ENCODE peak calls at places on chromosomes 4 and X, in eight cellular contexts. D is M059J, S is foreskin fibroblast, Y is ELF-1, F is Kasumi-1, P is caudate nucleus, M is type B pancreatic cell, H is mesendoderm. L is an unnamed sample.

GRCh38 chr4:53012738-53013137 is 150.6 kb downstream of the RASL11B start:
- DNase-seq in D (peak), S (peak), Y (no peak), F (peak), P (no peak), M (no peak), H (no peak), L (no peak)

GRCh38 chr4:185115827-185116232 is 27.2 kb upstream of the SLC25A4 start:
- DNase-seq in D (no peak), S (peak), Y (peak), F (no peak), P (no peak), M (no peak), H (peak), L (peak)

GRCh38 chr4:64508089-64508488 is 98.8 kb upstream of the TECRL start:
- DNase-seq in D (no peak), S (no peak), Y (no peak), F (no peak), P (no peak), M (no peak), H (no peak), L (no peak)

GRCh38 chrX:16712116-16712824 is at the start of gene CTPS2:
- DNase-seq in D (peak), S (peak), Y (peak), F (peak), P (no peak), M (peak), H (peak), L (peak)

GRCh38 chrX:55546956-55547355 is 57.3 kb upstream of the USP51 start:
- DNase-seq in D (peak), S (no peak), Y (no peak), F (no peak), P (no peak), M (no peak), H (no peak), L (no peak)

GRCh38 chr4:177455591-177455990 is 13.4 kb upstream of the AGA start:
- DNase-seq in D (no peak), S (no peak), Y (peak), F (no peak), P (no peak), M (no peak), H (peak), L (no peak)

GRCh38 chrX:45903781-45904201 is 641.4 kb downstream of the ZNF674 start:
- DNase-seq in D (peak), S (no peak), Y (peak), F (peak), P (no peak), M (no peak), H (peak), L (peak)

GRCh38 chr4:139770361-139770760 is 104.7 kb downstream of the MGST2 start:
- DNase-seq in D (no peak), S (no peak), Y (no peak), F (no peak), P (no peak), M (no peak), H (no peak), L (no peak)

GRCh38 chr4:77586953-77587383 is 18.7 kb upstream of the CXCL13 start:
- DNase-seq in D (no peak), S (no peak), Y (no peak), F (peak), P (no peak), M (no peak), H (no peak), L (no peak)

GRCh38 chr4:147543039-147543438 is 62.1 kb downstream of the EDNRA start:
- DNase-seq in D (peak), S (no peak), Y (no peak), F (no peak), P (no peak), M (no peak), H (no peak), L (peak)

GRCh38 chr4:123356914-123357313 is 39.7 kb upstream of the SPRY1 start:
- DNase-seq in D (no peak), S (no peak), Y (no peak), F (no peak), P (no peak), M (no peak), H (no peak), L (no peak)

GRCh38 chrX:133468081-133468480 is 52.8 kb upstream of the GPC4 start:
- DNase-seq in D (peak), S (no peak), Y (no peak), F (no peak), P (no peak), M (no peak), H (peak), L (peak)

GRCh38 chr4:36921474-36922220 is 322.9 kb upstream of the NWD2 start:
- DNase-seq in D (no peak), S (no peak), Y (no peak), F (no peak), P (no peak), M (no peak), H (no peak), L (no peak)

GRCh38 chr4:89586864-89587263 is 250.1 kb downstream of the SNCA start:
- DNase-seq in D (no peak), S (no peak), Y (no peak), F (peak), P (no peak), M (no peak), H (peak), L (peak)

GRCh38 chrX:1392376-1393130 is 640 bp upstream of the SLC25A6 start:
- DNase-seq in D (peak), S (peak), Y (no peak), F (no peak), P (no peak), M (peak), H (peak), L (no peak)

GRCh38 chr4:69095301-69095731 is 958 bp upstream of the UGT2B7 start:
- DNase-seq in D (no peak), S (no peak), Y (no peak), F (peak), P (no peak), M (no peak), H (no peak), L (peak)

GRCh38 chr4:114780205-114780604 is 181.6 kb downstream of the UGT8 start:
- DNase-seq in D (peak), S (peak), Y (peak), F (peak), P (no peak), M (no peak), H (peak), L (peak)

GRCh38 chrX:23341452-23341851 is 6.8 kb downstream of the PTCHD1 start:
- DNase-seq in D (peak), S (no peak), Y (peak), F (no peak), P (no peak), M (no peak), H (peak), L (peak)

GRCh38 chr4:74631338-74631737 is 163.0 kb downstream of the BTC start:
- DNase-seq in D (no peak), S (peak), Y (no peak), F (no peak), P (no peak), M (no peak), H (no peak), L (peak)

GRCh38 chr4:32790803-32791202 is 2070.6 kb downstream of the PCDH7 start:
- DNase-seq in D (no peak), S (no peak), Y (no peak), F (no peak), P (no peak), M (no peak), H (no peak), L (no peak)

GRCh38 chr4:109134921-109135320 is 167.5 kb downstream of the COL25A1 start:
- DNase-seq in D (no peak), S (no peak), Y (no peak), F (no peak), P (no peak), M (no peak), H (no peak), L (no peak)

GRCh38 chr4:70670332-70671014 is 4.2 kb upstream of the JCHAIN start:
- DNase-seq in D (peak), S (no peak), Y (no peak), F (no peak), P (no peak), M (no peak), H (no peak), L (peak)

GRCh38 chrX:151151668-151152267 is 24.6 kb upstream of the GPR50 start:
- DNase-seq in D (peak), S (peak), Y (peak), F (peak), P (no peak), M (no peak), H (peak), L (peak)

GRCh38 chr4:158147151-158147550 is 25.7 kb downstream of the GASK1B start:
- DNase-seq in D (no peak), S (no peak), Y (no peak), F (no peak), P (no peak), M (no peak), H (no peak), L (no peak)

GRCh38 chrX:45784590-45784989 is 583.9 kb upstream of the DIPK2B start:
- DNase-seq in D (no peak), S (no peak), Y (no peak), F (no peak), P (no peak), M (no peak), H (no peak), L (no peak)

GRCh38 chr4:153809307-153809706 is 20.4 kb upstream of the SFRP2 start:
- DNase-seq in D (no peak), S (no peak), Y (no peak), F (no peak), P (no peak), M (no peak), H (no peak), L (no peak)

GRCh38 chr4:75015627-75016026 is 82.7 kb downstream of the PARM1 start:
- DNase-seq in D (no peak), S (no peak), Y (no peak), F (no peak), P (no peak), M (no peak), H (no peak), L (no peak)

GRCh38 chrX:120452131-120452530 is 17.0 kb downstream of the LAMP2 start:
- DNase-seq in D (peak), S (peak), Y (peak), F (peak), P (no peak), M (no peak), H (peak), L (no peak)

GRCh38 chrX:136192839-136193414 is 45.6 kb downstream of the FHL1 start:
- DNase-seq in D (peak), S (no peak), Y (no peak), F (peak), P (no peak), M (no peak), H (no peak), L (peak)

GRCh38 chrX:68307767-68308166 is 125.5 kb downstream of the OPHN1 start:
- DNase-seq in D (peak), S (no peak), Y (no peak), F (no peak), P (no peak), M (no peak), H (no peak), L (peak)

GRCh38 chr4:130563185-130563890 is 1467.4 kb downstream of the C4orf33 start:
- DNase-seq in D (peak), S (peak), Y (peak), F (no peak), P (no peak), M (no peak), H (peak), L (peak)

GRCh38 chrX:85109235-85109634 is 105.6 kb downstream of the APOOL start:
- DNase-seq in D (peak), S (no peak), Y (peak), F (no peak), P (no peak), M (no peak), H (peak), L (no peak)

GRCh38 chrX:30652527-30653414 is 452 bp upstream of the GK start:
- DNase-seq in D (peak), S (peak), Y (peak), F (peak), P (peak), M (peak), H (peak), L (peak)

GRCh38 chr4:57501715-57502114 is 391.5 kb upstream of the IGFBP7 start:
- DNase-seq in D (peak), S (no peak), Y (peak), F (no peak), P (no peak), M (no peak), H (peak), L (peak)

GRCh38 chr4:95027906-95028618 is 270.3 kb downstream of the BMPR1B start:
- DNase-seq in D (no peak), S (no peak), Y (no peak), F (no peak), P (no peak), M (no peak), H (peak), L (peak)

GRCh38 chr4:101393256-101393655 is 45.9 kb upstream of the PPP3CA start:
- DNase-seq in D (peak), S (peak), Y (no peak), F (no peak), P (no peak), M (no peak), H (peak), L (peak)

GRCh38 chrX:9465380-9466114 is 689 bp downstream of the TBL1X start:
- DNase-seq in D (peak), S (peak), Y (peak), F (no peak), P (no peak), M (peak), H (peak), L (no peak)

GRCh38 chrX:70168238-70169188 is 8.8 kb upstream of the DGAT2L6 start:
- DNase-seq in D (peak), S (peak), Y (peak), F (no peak), P (no peak), M (no peak), H (peak), L (peak)